ENCODE peak calls at places on chromosomes 12 and 14, in five cellular contexts. A is sciatic nerve, I is smooth muscle cell of the brain vasculature, T is fibroblast of the conjunctiva, K is H7. Y is an unnamed sample.

GRCh38 chr14:93655078-93655750 is 133.1 kb downstream of the PRIMA1 start:
- DNase-seq in A (no peak), I (no peak), T (peak; percentile 4), K (peak; percentile 22), Y (no peak)

GRCh38 chr12:47747115-47747514 is 11.6 kb downstream of the RAPGEF3 start:
- DNase-seq in A (no peak), I (no peak), T (no peak), K (no peak), Y (no peak)

GRCh38 chr12:60501124-60501729 is 905.4 kb downstream of the SLC16A7 start:
- DNase-seq in A (no peak), I (peak; percentile 1), T (peak; percentile 9), K (no peak), Y (no peak)

GRCh38 chr12:110141389-110141788 is 17.2 kb downstream of the IFT81 start:
- DNase-seq in A (no peak), I (no peak), T (peak; percentile 87), K (no peak), Y (no peak)

GRCh38 chr12:19992311-19992710 is 376.0 kb upstream of the PDE3A start:
- DNase-seq in A (no peak), I (no peak), T (no peak), K (no peak), Y (peak; percentile 91)

GRCh38 chr12:41269056-41269455 is 80.9 kb downstream of the PDZRN4 start:
- DNase-seq in A (no peak), I (no peak), T (no peak), K (no peak), Y (no peak)

GRCh38 chr14:61950340-61950739 is 188.1 kb downstream of the SNAPC1 start:
- DNase-seq in A (no peak), I (no peak), T (no peak), K (no peak), Y (no peak)

GRCh38 chr12:82411561-82412230 is 53.4 kb downstream of the METTL25 start:
- DNase-seq in A (no peak), I (no peak), T (no peak), K (no peak), Y (no peak)

GRCh38 chr12:70885952-70886351 is 34.6 kb downstream of the PTPRR start:
- DNase-seq in A (no peak), I (no peak), T (peak; percentile 3), K (no peak), Y (no peak)

GRCh38 chr12:83461326-83461985 is 774.8 kb downstream of the TMTC2 start:
- DNase-seq in A (no peak), I (peak; percentile 57), T (peak; percentile 34), K (no peak), Y (no peak)

GRCh38 chr14:58430156-58430555 is 2.6 kb downstream of the KIAA0586 start:
- DNase-seq in A (no peak), I (no peak), T (no peak), K (no peak), Y (no peak)

GRCh38 chr14:56741325-56741724 is 69.0 kb downstream of the OTX2 start:
- DNase-seq in A (no peak), I (no peak), T (no peak), K (no peak), Y (no peak)

GRCh38 chr12:113248842-113249435 is 27.7 kb downstream of the TPCN1 start:
- DNase-seq in A (no peak), I (no peak), T (no peak), K (no peak), Y (no peak)

GRCh38 chr12:69966409-69966808 is 141.4 kb downstream of the MYRFL start:
- DNase-seq in A (peak; percentile 63), I (no peak), T (no peak), K (no peak), Y (peak; percentile 93)

GRCh38 chr14:61661471-61661988 is 33.8 kb upstream of the HIF1A start:
- DNase-seq in A (no peak), I (no peak), T (no peak), K (no peak), Y (no peak)